ENCODE peak calls at places on chromosomes 1 and 21, in four cellular contexts. I, T, R and B are unnamed samples.

GRCh38 chr1:155081472-155082300 is 3.0 kb downstream of the EFNA3 start:
- DNase-seq in I (peak), T (peak), R (peak), B (no peak)

GRCh38 chr1:246214708-246215504 is 292.2 kb downstream of the SMYD3 start:
- DNase-seq in I (peak), T (no peak), R (peak), B (no peak)

GRCh38 chr1:13830170-13830569 is 130.2 kb downstream of the PRDM2 start:
- DNase-seq in I (no peak), T (no peak), R (no peak), B (no peak)

GRCh38 chr1:22379566-22379965 is 72.1 kb upstream of the ZBTB40 start:
- DNase-seq in I (no peak), T (no peak), R (no peak), B (no peak)

GRCh38 chr1:231656741-231657140 is 30.2 kb downstream of the DISC1 start:
- DNase-seq in I (no peak), T (no peak), R (no peak), B (no peak)

GRCh38 chr1:192489748-192490147 is 85.8 kb upstream of the RGS1 start:
- DNase-seq in I (peak), T (no peak), R (peak), B (no peak)

GRCh38 chr1:10941891-10942541 is 70.4 kb upstream of the TARDBP start:
- DNase-seq in I (peak), T (no peak), R (no peak), B (peak)

GRCh38 chr1:197093226-197093887 is 26.3 kb upstream of the F13B start:
- DNase-seq in I (no peak), T (no peak), R (no peak), B (no peak)

GRCh38 chr1:4058122-4058521 is 158.1 kb upstream of the C1orf174 start:
- DNase-seq in I (no peak), T (no peak), R (no peak), B (no peak)

GRCh38 chr1:66617362-66617761 is 83.4 kb downstream of the SGIP1 start:
- DNase-seq in I (no peak), T (no peak), R (no peak), B (no peak)

GRCh38 chr1:206591696-206592095 is 20.6 kb downstream of the EIF2D start:
- DNase-seq in I (no peak), T (no peak), R (no peak), B (no peak)

GRCh38 chr1:228084325-228084724 is 1.8 kb downstream of the ARF1 start:
- DNase-seq in I (no peak), T (no peak), R (no peak), B (no peak)

GRCh38 chr1:156608981-156609380 is 7.7 kb upstream of the GPATCH4 start:
- DNase-seq in I (no peak), T (no peak), R (peak), B (no peak)

GRCh38 chr21:43280949-43281633 is 112.3 kb downstream of the CRYAA start:
- DNase-seq in I (no peak), T (no peak), R (no peak), B (no peak)

GRCh38 chr1:165841582-165842362 is 14.4 kb downstream of the UCK2 start:
- DNase-seq in I (peak), T (no peak), R (no peak), B (no peak)

GRCh38 chr1:147741075-147741474 is 19.3 kb downstream of the GJA5 start:
- DNase-seq in I (no peak), T (no peak), R (no peak), B (no peak)

GRCh38 chr1:163315773-163316374 is 5.9 kb upstream of the NUF2 start:
- DNase-seq in I (peak), T (no peak), R (peak), B (no peak)

GRCh38 chr1:184387069-184387870 is 441 bp downstream of the C1orf21 start:
- DNase-seq in I (peak), T (peak), R (peak), B (no peak)

GRCh38 chr21:21156919-21157318 is 158.7 kb downstream of the NCAM2 start:
- DNase-seq in I (no peak), T (no peak), R (no peak), B (no peak)

GRCh38 chr1:151287767-151288500 is 5.8 kb downstream of the ZNF687 start:
- DNase-seq in I (no peak), T (no peak), R (no peak), B (no peak)

GRCh38 chr1:31054349-31054748 is 11.2 kb downstream of the PUM1 start:
- DNase-seq in I (no peak), T (no peak), R (no peak), B (no peak)

GRCh38 chr1:201218409-201218808 is 27.8 kb downstream of the IGFN1 start:
- DNase-seq in I (no peak), T (no peak), R (no peak), B (no peak)

GRCh38 chr1:166302919-166303758 is 136.3 kb upstream of the FAM78B start:
- DNase-seq in I (no peak), T (no peak), R (no peak), B (no peak)

GRCh38 chr1:196078691-196079090 is 529.5 kb downstream of the KCNT2 start:
- DNase-seq in I (no peak), T (no peak), R (no peak), B (no peak)

GRCh38 chr1:26696191-26696644 is 403 bp downstream of the ARID1A start:
- DNase-seq in I (peak), T (no peak), R (no peak), B (no peak)

GRCh38 chr1:183996036-183996376 is 41.5 kb downstream of the COLGALT2 start:
- DNase-seq in I (no peak), T (no peak), R (no peak), B (no peak)

GRCh38 chr1:171754381-171754705 is 12.5 kb upstream of the VAMP4 start:
- DNase-seq in I (no peak), T (no peak), R (no peak), B (no peak)

GRCh38 chr21:41683815-41684214 is 83.0 kb downstream of the RIPK4 start:
- DNase-seq in I (no peak), T (no peak), R (no peak), B (no peak)

GRCh38 chr21:21295303-21295702 is 297.1 kb downstream of the NCAM2 start:
- DNase-seq in I (no peak), T (no peak), R (no peak), B (no peak)